ENCODE peak calls at places on chromosomes 11 and 22, in six cellular contexts. One of them, this sample, is unnamed.

GRCh38 chr11:119975561-119976152 is 162.3 kb downstream of the TRIM29 start:
- DNase-seq in uterus: no peak
- DNase-seq in spleen: no peak
- DNase-seq in choroid plexus epithelial cell: no peak
- DNase-seq in lung: no peak
- DNase-seq in fibroblast of pulmonary artery: no peak
- DNase-seq in this sample: no peak

GRCh38 chr22:19880786-19881569 is 26.3 kb upstream of the GNB1L start:
- DNase-seq in spleen: peak
- DNase-seq in fibroblast of pulmonary artery: peak
- DNase-seq in lung: peak
- DNase-seq in choroid plexus epithelial cell: peak
- DNase-seq in uterus: peak
- DNase-seq in this sample: no peak

GRCh38 chr11:688681-689080 is 6.3 kb downstream of the DEAF1 start:
- DNase-seq in spleen: no peak
- DNase-seq in fibroblast of pulmonary artery: no peak
- DNase-seq in uterus: no peak
- DNase-seq in lung: no peak
- DNase-seq in choroid plexus epithelial cell: no peak
- DNase-seq in this sample: no peak

GRCh38 chr22:36461665-36462474 is 19.6 kb downstream of the TXN2 start:
- DNase-seq in spleen: no peak
- DNase-seq in choroid plexus epithelial cell: peak
- DNase-seq in lung: peak
- DNase-seq in fibroblast of pulmonary artery: peak
- DNase-seq in uterus: peak
- DNase-seq in this sample: no peak

GRCh38 chr11:80330302-80330701 is 889.5 kb upstream of the TENM4 start:
- DNase-seq in choroid plexus epithelial cell: peak
- DNase-seq in fibroblast of pulmonary artery: peak
- DNase-seq in uterus: no peak
- DNase-seq in lung: no peak
- DNase-seq in spleen: no peak
- DNase-seq in this sample: no peak

GRCh38 chr11:113989381-113989780 is 14.5 kb downstream of the HTR3A start:
- DNase-seq in fibroblast of pulmonary artery: no peak
- DNase-seq in choroid plexus epithelial cell: no peak
- DNase-seq in lung: no peak
- DNase-seq in uterus: no peak
- DNase-seq in spleen: no peak
- DNase-seq in this sample: no peak

GRCh38 chr11:13261600-13262061 is 16.0 kb upstream of the BMAL1 start:
- DNase-seq in choroid plexus epithelial cell: peak
- DNase-seq in spleen: no peak
- DNase-seq in fibroblast of pulmonary artery: peak
- DNase-seq in lung: no peak
- DNase-seq in uterus: peak
- DNase-seq in this sample: no peak

GRCh38 chr11:131924446-131925240 is 554.2 kb downstream of the NTM start:
- DNase-seq in fibroblast of pulmonary artery: peak
- DNase-seq in lung: no peak
- DNase-seq in choroid plexus epithelial cell: peak
- DNase-seq in spleen: no peak
- DNase-seq in uterus: no peak
- DNase-seq in this sample: no peak

GRCh38 chr11:130217133-130217631 is 57.6 kb downstream of the ST14 start:
- DNase-seq in choroid plexus epithelial cell: no peak
- DNase-seq in fibroblast of pulmonary artery: no peak
- DNase-seq in uterus: no peak
- DNase-seq in spleen: peak
- DNase-seq in lung: peak
- DNase-seq in this sample: no peak

GRCh38 chr11:12173111-12173510 is 62.7 kb downstream of the MICAL2 start:
- DNase-seq in lung: no peak
- DNase-seq in fibroblast of pulmonary artery: no peak
- DNase-seq in spleen: no peak
- DNase-seq in choroid plexus epithelial cell: no peak
- DNase-seq in uterus: no peak
- DNase-seq in this sample: no peak

GRCh38 chr11:59186130-59186594 is 14.2 kb downstream of the DTX4 start:
- DNase-seq in uterus: no peak
- DNase-seq in choroid plexus epithelial cell: no peak
- DNase-seq in spleen: no peak
- DNase-seq in lung: peak
- DNase-seq in fibroblast of pulmonary artery: peak
- DNase-seq in this sample: peak

GRCh38 chr11:7028141-7028540 is 7.9 kb downstream of the NLRP14 start:
- DNase-seq in fibroblast of pulmonary artery: no peak
- DNase-seq in uterus: no peak
- DNase-seq in lung: no peak
- DNase-seq in choroid plexus epithelial cell: no peak
- DNase-seq in spleen: no peak
- DNase-seq in this sample: no peak

GRCh38 chr11:10041337-10041736 is 252.7 kb downstream of the SBF2 start:
- DNase-seq in spleen: no peak
- DNase-seq in fibroblast of pulmonary artery: no peak
- DNase-seq in lung: no peak
- DNase-seq in choroid plexus epithelial cell: no peak
- DNase-seq in uterus: no peak
- DNase-seq in this sample: no peak

GRCh38 chr11:131042041-131042390 is 125.7 kb upstream of the SNX19 start:
- DNase-seq in lung: no peak
- DNase-seq in fibroblast of pulmonary artery: no peak
- DNase-seq in uterus: no peak
- DNase-seq in spleen: no peak
- DNase-seq in choroid plexus epithelial cell: no peak
- DNase-seq in this sample: no peak

DNA sequence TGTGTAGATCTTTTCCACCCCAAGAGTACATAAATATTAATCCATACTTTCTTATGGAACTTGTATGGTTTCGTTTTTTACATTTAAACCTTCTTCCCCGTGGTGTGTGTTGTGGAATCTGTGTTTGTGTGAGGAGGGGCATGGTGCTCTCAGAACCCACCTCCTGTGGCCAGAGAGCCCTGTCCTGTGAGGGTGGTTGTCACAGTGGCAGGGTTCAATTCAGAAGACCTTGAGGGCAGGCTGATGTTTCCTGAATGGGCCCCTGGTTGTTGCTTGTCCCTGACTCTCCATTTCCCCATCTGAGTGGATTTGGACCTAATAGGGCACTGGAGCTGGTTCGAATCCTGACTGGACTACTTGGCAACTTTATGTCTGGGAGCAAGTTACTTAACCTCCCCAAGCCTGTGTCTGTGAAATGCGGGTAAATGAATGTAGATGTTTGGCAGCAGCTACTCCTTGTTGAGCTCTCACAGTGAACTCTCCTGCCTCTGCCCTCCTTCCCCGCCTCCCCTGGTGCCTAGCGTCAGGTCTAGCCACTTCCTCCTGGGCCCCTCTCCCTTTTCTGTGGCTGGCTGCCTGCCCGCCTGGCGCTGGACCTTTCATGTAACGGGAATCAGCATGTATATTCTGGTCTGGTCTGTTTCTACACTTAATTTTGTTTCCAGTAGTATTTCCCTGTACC is 7.3 kb downstream of the NEAT1 start:
- DNase-seq in uterus: peak
- DNase-seq in fibroblast of pulmonary artery: peak
- DNase-seq in choroid plexus epithelial cell: peak
- DNase-seq in spleen: peak
- DNase-seq in lung: peak
- DNase-seq in this sample: no peak
- H3K4me3 ChIP-seq in uterus: no peak
- H3K4me3 ChIP-seq in fibroblast of pulmonary artery: peak
- H3K4me3 ChIP-seq in choroid plexus epithelial cell: peak
- H3K4me3 ChIP-seq in spleen: peak
- H3K4me3 ChIP-seq in lung: peak
- H3K4me3 ChIP-seq in this sample: peak

DNA sequence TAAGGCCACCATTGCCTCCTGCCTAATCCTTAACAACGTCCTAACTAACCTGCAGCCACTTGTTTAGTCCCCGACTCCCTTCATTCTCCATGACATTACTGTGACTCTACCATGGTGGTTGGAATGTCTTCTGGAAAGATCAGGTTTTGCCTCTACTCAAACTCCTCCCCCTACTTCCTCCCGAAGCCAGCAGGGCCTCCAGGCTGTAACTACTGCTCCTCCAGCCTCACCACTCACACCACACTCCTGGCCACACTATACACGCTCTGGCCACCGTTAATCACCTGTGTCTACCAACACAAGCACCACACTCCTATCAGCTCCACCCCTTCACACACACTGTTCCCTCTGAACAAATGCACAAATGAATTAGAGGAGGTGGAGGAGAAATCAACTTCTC is 69.2 kb downstream of the PACSIN2 start:
- DNase-seq in choroid plexus epithelial cell: no peak
- DNase-seq in lung: no peak
- DNase-seq in uterus: no peak
- DNase-seq in fibroblast of pulmonary artery: no peak
- DNase-seq in spleen: no peak
- DNase-seq in this sample: no peak
- H3K4me3 ChIP-seq in choroid plexus epithelial cell: no peak
- H3K4me3 ChIP-seq in lung: no peak
- H3K4me3 ChIP-seq in uterus: no peak
- H3K4me3 ChIP-seq in fibroblast of pulmonary artery: no peak
- H3K4me3 ChIP-seq in spleen: no peak
- H3K4me3 ChIP-seq in this sample: no peak

GRCh38 chr11:76455931-76456330 is 11.1 kb downstream of the EMSY start:
- DNase-seq in uterus: no peak
- DNase-seq in lung: no peak
- DNase-seq in choroid plexus epithelial cell: no peak
- DNase-seq in spleen: no peak
- DNase-seq in fibroblast of pulmonary artery: no peak
- DNase-seq in this sample: no peak

GRCh38 chr11:76455331-76455730 is 10.5 kb downstream of the EMSY start:
- DNase-seq in choroid plexus epithelial cell: peak
- DNase-seq in spleen: no peak
- DNase-seq in fibroblast of pulmonary artery: peak
- DNase-seq in uterus: no peak
- DNase-seq in lung: no peak
- DNase-seq in this sample: no peak

GRCh38 chr11:76459299-76459698 is 14.5 kb downstream of the EMSY start:
- DNase-seq in choroid plexus epithelial cell: no peak
- DNase-seq in lung: no peak
- DNase-seq in uterus: no peak
- DNase-seq in spleen: no peak
- DNase-seq in fibroblast of pulmonary artery: no peak
- DNase-seq in this sample: no peak

GRCh38 chr11:76459846-76460245 is 15.0 kb downstream of the EMSY start:
- DNase-seq in fibroblast of pulmonary artery: no peak
- DNase-seq in spleen: no peak
- DNase-seq in choroid plexus epithelial cell: no peak
- DNase-seq in lung: no peak
- DNase-seq in uterus: no peak
- DNase-seq in this sample: no peak

GRCh38 chr11:76456571-76456970 is 11.8 kb downstream of the EMSY start:
- DNase-seq in fibroblast of pulmonary artery: no peak
- DNase-seq in choroid plexus epithelial cell: no peak
- DNase-seq in uterus: no peak
- DNase-seq in spleen: no peak
- DNase-seq in lung: no peak
- DNase-seq in this sample: no peak
- H3K4me3 ChIP-seq in fibroblast of pulmonary artery: no peak
- H3K4me3 ChIP-seq in choroid plexus epithelial cell: no peak
- H3K4me3 ChIP-seq in uterus: no peak
- H3K4me3 ChIP-seq in spleen: no peak
- H3K4me3 ChIP-seq in lung: no peak
- H3K4me3 ChIP-seq in this sample: no peak

GRCh38 chr11:111798279-111798678 is 32.1 kb upstream of the PPP2R1B start:
- DNase-seq in fibroblast of pulmonary artery: no peak
- DNase-seq in choroid plexus epithelial cell: no peak
- DNase-seq in spleen: no peak
- DNase-seq in uterus: no peak
- DNase-seq in lung: no peak
- DNase-seq in this sample: no peak
- H3K4me3 ChIP-seq in fibroblast of pulmonary artery: no peak
- H3K4me3 ChIP-seq in choroid plexus epithelial cell: no peak
- H3K4me3 ChIP-seq in spleen: no peak
- H3K4me3 ChIP-seq in uterus: no peak
- H3K4me3 ChIP-seq in lung: no peak
- H3K4me3 ChIP-seq in this sample: no peak

DNA sequence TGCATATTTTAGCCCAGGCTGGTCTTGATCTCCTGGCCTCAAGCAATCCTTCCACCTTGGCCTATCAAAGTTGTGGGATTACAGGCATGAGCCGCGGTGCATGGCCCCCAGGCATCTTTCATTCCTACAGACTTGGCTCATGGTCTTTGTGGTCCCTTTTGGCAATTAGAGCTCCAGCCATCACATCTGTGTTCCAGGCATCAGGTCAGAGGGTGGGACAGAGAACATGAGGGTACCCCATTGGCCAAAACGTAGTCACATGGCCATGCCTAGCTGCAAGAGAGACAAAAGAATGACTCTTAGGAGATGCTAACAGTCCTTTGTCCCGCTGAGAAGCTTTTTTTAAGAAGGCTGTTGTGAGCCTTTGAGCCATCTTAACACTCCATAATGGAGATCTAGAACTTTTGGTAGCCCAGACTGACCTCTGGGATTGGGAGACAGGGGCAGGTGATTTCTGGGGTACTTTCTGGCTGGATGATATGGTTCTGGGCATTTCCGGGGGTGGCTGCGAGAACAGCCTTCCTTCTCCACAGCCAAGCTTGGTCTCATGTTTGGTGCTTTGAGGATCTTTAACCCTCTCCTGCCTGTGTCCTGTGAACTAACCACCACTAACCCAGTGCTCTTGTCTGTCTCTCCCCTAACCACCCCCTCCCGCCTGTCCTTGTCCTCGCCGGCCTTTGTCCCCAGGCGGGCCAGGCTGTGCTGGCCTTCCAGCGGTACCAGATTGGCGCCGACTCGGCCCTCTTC is 18.4 kb upstream of the TAB1 start:
- DNase-seq in spleen: no peak
- DNase-seq in lung: no peak
- DNase-seq in fibroblast of pulmonary artery: no peak
- DNase-seq in uterus: no peak
- DNase-seq in choroid plexus epithelial cell: no peak
- DNase-seq in this sample: no peak
- H3K4me3 ChIP-seq in spleen: no peak
- H3K4me3 ChIP-seq in lung: no peak
- H3K4me3 ChIP-seq in fibroblast of pulmonary artery: no peak
- H3K4me3 ChIP-seq in uterus: no peak
- H3K4me3 ChIP-seq in choroid plexus epithelial cell: no peak
- H3K4me3 ChIP-seq in this sample: no peak

DNA sequence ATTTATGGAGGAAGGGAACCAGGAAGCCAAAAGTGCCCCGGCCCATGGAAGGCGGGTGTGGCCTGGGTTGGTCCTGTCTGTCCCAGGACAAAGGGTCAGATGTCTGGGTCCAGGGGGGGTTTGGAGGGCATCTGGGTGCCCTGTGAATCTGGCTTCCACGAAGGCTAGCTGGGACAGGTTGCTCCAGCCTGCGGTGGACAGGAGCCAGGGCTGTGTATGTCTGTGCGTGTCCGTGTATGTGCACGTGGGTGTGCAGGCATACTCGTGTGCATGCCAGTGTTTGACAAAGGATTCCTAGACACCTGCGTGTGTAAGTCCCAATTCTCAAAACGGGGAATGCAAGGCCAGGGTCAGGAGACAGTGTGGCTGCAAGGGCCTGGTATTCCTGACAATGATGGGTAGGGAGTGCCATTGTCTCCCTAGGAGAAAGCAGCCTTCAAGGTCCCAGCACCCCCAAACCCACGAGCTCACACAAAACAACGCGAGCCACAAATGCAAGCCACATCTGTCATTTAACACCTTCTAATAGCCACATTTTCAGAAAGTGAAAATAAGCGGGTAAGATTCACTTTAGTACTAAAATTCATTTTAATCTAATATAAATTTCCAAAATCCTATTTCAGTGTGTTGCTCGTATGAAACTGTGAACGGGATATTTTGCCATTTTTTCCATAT is 78.4 kb upstream of the WNT7B start:
- DNase-seq in spleen: peak
- DNase-seq in lung: peak
- DNase-seq in choroid plexus epithelial cell: no peak
- DNase-seq in fibroblast of pulmonary artery: no peak
- DNase-seq in uterus: peak
- DNase-seq in this sample: no peak
- H3K4me3 ChIP-seq in spleen: peak
- H3K4me3 ChIP-seq in lung: peak
- H3K4me3 ChIP-seq in choroid plexus epithelial cell: no peak
- H3K4me3 ChIP-seq in fibroblast of pulmonary artery: peak
- H3K4me3 ChIP-seq in uterus: peak
- H3K4me3 ChIP-seq in this sample: peak